ENCODE peak calls at places on chromosomes 7 and 10, in four cellular contexts. F is CD4-positive, alpha-beta T cell; R is prostate gland; B is lower lobe of right lung. I is an unnamed sample.

GRCh38 chr10:117674641-117675040 is 132.1 kb downstream of the EMX2 start:
- DNase-seq in B (no peak), F (no peak), R (no peak), I (no peak)

GRCh38 chr10:62384057-62384446 is 9.9 kb downstream of the ZNF365 start:
- DNase-seq in F (peak; percentile 14), R (no peak), B (no peak), I (no peak)

GRCh38 chr7:142933624-142934023 is at the start of gene TRPV5:
- DNase-seq in F (no peak), R (no peak), B (no peak), I (no peak)

GRCh38 chr10:73924935-73925334 is 14.0 kb downstream of the PLAU start:
- DNase-seq in B (no peak), R (no peak), F (no peak), I (no peak)

GRCh38 chr7:85529831-85530230 is 343.0 kb upstream of the SEMA3D start:
- DNase-seq in F (no peak), R (no peak), B (no peak), I (no peak)

GRCh38 chr7:30799976-30800661 is 28.9 kb downstream of the MINDY4 start:
- DNase-seq in B (no peak), F (no peak), R (no peak), I (no peak)

GRCh38 chr7:24438232-24438631 is 135.0 kb upstream of the PALS2 start:
- DNase-seq in B (no peak), F (no peak), R (no peak), I (no peak)

GRCh38 chr7:23377134-23377533 is 78.0 kb downstream of the MALSU1 start:
- DNase-seq in F (no peak), R (no peak), B (no peak), I (no peak)

GRCh38 chr10:62919776-62920175 is 103.6 kb upstream of the EGR2 start:
- DNase-seq in R (no peak), B (no peak), F (no peak), I (no peak)

GRCh38 chr7:92608380-92609322 is 18.5 kb upstream of the FAM133B start:
- DNase-seq in R (no peak), F (no peak), B (peak; percentile 71), I (peak; percentile 84)

GRCh38 chr7:4208086-4208485 is 474.0 kb upstream of the FOXK1 start:
- DNase-seq in R (no peak), F (no peak), B (no peak), I (no peak)

GRCh38 chr10:35533565-35533964 is 71.6 kb upstream of the GJD4 start:
- DNase-seq in B (no peak), R (peak; percentile 13), F (no peak), I (no peak)

GRCh38 chr7:124924906-124925305 is 4.7 kb downstream of the POT1 start:
- DNase-seq in B (no peak), R (no peak), F (no peak), I (no peak)

GRCh38 chr10:131174651-131175540 is 136.6 kb downstream of the TCERG1L start:
- DNase-seq in F (no peak), R (no peak), B (no peak), I (no peak)

GRCh38 chr10:7411671-7412481 is 1.0 kb upstream of the SFMBT2 start:
- DNase-seq in F (peak; percentile 26), R (peak; percentile 13), B (peak; percentile 47), I (no peak)

GRCh38 chr10:107656932-107657331 is 492.4 kb upstream of the SORCS1 start:
- DNase-seq in B (no peak), F (no peak), R (no peak), I (no peak)

GRCh38 chr10:60367014-60367413 is 22.7 kb downstream of the ANK3 start:
- DNase-seq in R (no peak), F (no peak), B (no peak), I (no peak)

GRCh38 chr7:28983396-28984190 is 25.5 kb upstream of the TRIL start:
- DNase-seq in F (no peak), R (no peak), B (no peak), I (no peak)

GRCh38 chr7:28986723-28987122 is 28.6 kb upstream of the TRIL start:
- DNase-seq in F (no peak), R (no peak), B (no peak), I (no peak)

GRCh38 chr7:28984219-28984618 is 26.1 kb upstream of the TRIL start:
- DNase-seq in F (no peak), B (peak; percentile 53), R (no peak), I (no peak)

GRCh38 chr7:28986028-28986427 is 27.9 kb upstream of the TRIL start:
- DNase-seq in F (no peak), R (peak; percentile 75), B (peak; percentile 69), I (no peak)

DNA sequence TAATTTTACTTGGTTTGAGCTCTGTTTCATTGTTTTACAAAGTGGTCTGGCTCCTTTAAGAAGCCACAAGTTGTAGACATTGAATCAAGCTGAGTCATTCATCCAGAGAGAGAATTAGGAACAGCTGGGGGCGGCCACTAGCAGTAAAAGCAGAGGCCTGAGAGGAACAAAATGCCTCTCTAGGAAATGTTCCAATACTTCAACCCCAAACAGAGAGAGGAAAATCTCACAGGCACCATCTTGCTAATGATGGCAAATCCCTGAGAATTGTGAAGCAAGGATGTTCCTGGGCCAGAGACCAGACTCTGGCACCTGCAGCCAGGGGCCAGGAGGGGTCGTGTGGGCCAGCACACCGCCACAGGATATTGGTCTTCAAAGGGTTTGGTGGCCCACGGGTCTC is 26.5 kb upstream of the TRIL start:
- DNase-seq in B (peak; percentile 53), F (no peak), R (no peak), I (peak; percentile 29)
- H3K27ac ChIP-seq in B (no peak overlapping the region), F (no peak overlapping the region), R (no peak overlapping the region), I (no peak overlapping the region)

DNA sequence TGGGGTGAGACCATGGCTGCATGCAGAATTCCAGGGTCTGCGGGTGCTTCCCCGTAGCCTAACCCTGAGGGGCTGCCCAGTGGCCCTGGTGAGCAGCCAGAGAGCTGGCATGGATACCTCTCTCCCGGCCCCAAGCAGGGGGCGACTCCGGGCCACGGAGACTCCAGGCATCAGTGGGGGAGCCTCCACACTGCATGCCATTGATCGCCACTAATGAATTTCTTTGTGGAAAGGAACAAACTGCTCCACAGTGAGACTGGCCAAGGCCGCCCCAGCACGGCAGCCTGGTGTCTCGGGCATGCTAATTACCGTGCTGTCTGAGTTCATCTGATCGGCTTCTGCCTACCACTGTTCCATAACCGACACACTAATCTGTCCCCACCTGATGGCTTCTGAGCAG is 184.4 kb downstream of the GRID1 start:
- DNase-seq in F (no peak), B (no peak), R (no peak), I (no peak)
- TF ChIP-seq CTCF in F (no peak), B (no peak), R (no peak), I (no peak)

DNA sequence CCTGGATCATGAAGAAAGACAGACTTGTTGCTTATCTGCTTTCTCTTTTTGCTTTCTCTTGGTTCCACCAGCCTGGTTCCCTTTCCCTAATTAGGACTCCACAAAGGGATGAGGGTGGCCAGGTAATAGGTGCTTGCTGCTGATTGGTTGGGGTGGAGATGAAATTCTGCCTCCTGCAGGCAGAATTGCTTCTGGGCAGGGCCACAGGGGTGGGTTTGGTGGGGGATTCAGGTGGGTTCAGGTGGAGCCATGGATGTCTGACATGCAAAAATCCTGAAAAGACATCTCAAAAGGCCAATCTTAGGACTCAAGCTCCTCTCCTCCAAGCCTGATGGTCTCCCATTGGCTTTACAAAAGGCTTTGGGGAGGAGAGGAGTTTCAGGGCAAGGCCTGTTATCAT is 25.4 kb upstream of the ACHE start:
- DNase-seq in F (no peak), R (no peak), B (no peak), I (no peak)
- H3K27ac ChIP-seq in F (no peak overlapping the region), R (no peak overlapping the region), B (no peak overlapping the region), I (no peak overlapping the region)

DNA sequence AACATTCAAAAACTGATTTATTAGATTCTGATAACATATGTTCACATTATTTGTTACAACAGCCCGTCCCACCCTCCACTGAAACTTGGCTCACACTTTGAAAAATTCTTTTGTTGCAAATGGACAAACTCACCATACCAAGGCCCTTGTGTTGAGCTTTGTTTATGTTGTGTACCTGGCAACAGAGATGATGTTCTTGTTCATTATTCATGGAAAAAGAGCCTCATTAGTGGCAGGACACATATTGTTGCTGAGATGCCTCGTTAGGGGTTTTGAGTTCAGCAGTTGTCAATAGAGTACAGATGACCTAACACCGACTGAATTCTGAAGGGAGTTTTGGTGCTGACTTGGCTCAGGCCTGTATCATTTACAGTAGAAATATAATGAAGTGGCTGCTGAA is 149.9 kb downstream of the WNT2 start:
- DNase-seq in F (no peak), R (no peak), B (no peak), I (no peak)
- TF ChIP-seq CTCF in F (no peak), R (no peak), B (no peak), I (no peak)

GRCh38 chr10:129867780-129868179 is 96.3 kb downstream of the EBF3 start:
- DNase-seq in F (no peak), B (no peak), R (no peak), I (no peak)
- H3K27ac ChIP-seq in F (no peak overlapping the region), B (no peak overlapping the region), R (no peak overlapping the region), I (no peak overlapping the region)

GRCh38 chr7:20158684-20159083 is 58.5 kb downstream of the MACC1 start:
- DNase-seq in B (no peak), R (no peak), F (no peak), I (no peak)
- TF ChIP-seq CTCF in B (peak; percentile 12), R (no peak), F (no peak), I (peak; percentile 31)

GRCh38 chr7:138962561-138963270 is 18.5 kb downstream of the KIAA1549 start:
- DNase-seq in B (no peak), F (no peak), R (no peak), I (peak; percentile 69)
- H3K27ac ChIP-seq in B (no peak overlapping the region), F (no peak overlapping the region), R (no peak overlapping the region), I (peak overlapping the region; percentile 82)

GRCh38 chr7:79711660-79712059 is 258.2 kb upstream of the MAGI2 start:
- DNase-seq in B (no peak), F (no peak), R (no peak), I (no peak)
- TF ChIP-seq CTCF in B (no peak), F (no peak), R (no peak), I (no peak)

I was measured in body of pancreas.